ENCODE peak calls at places on chromosomes 11 and 22, in seven cellular contexts. One of them, this sample, is unnamed.

GRCh38 chr11:78684377-78684776 is 109.7 kb upstream of the NARS2 start:
- DNase-seq in CD8-positive, alpha-beta memory T cell: no peak
- DNase-seq in CD4-positive, CD25-positive, alpha-beta regulatory T cell: no peak
- DNase-seq in heart right ventricle: no peak
- DNase-seq in OCI-LY7: no peak
- DNase-seq in Peyer's patch: no peak
- DNase-seq in endothelial cell of umbilical vein: no peak
- DNase-seq in this sample: no peak

GRCh38 chr11:79430280-79430679 is 10.6 kb downstream of the TENM4 start:
- DNase-seq in OCI-LY7: no peak
- DNase-seq in CD8-positive, alpha-beta memory T cell: no peak
- DNase-seq in heart right ventricle: no peak
- DNase-seq in CD4-positive, CD25-positive, alpha-beta regulatory T cell: no peak
- DNase-seq in endothelial cell of umbilical vein: no peak
- DNase-seq in Peyer's patch: no peak
- DNase-seq in this sample: no peak

GRCh38 chr22:36457688-36458450 is 23.6 kb downstream of the TXN2 start:
- DNase-seq in CD4-positive, CD25-positive, alpha-beta regulatory T cell: no peak
- DNase-seq in Peyer's patch: no peak
- DNase-seq in heart right ventricle: peak; percentile 86
- DNase-seq in endothelial cell of umbilical vein: no peak
- DNase-seq in CD8-positive, alpha-beta memory T cell: no peak
- DNase-seq in OCI-LY7: no peak
- DNase-seq in this sample: peak; percentile 62

GRCh38 chr22:29205598-29206371 is at the start of gene EMID1:
- DNase-seq in heart right ventricle: no peak
- DNase-seq in Peyer's patch: no peak
- DNase-seq in endothelial cell of umbilical vein: peak; percentile 10
- DNase-seq in OCI-LY7: no peak
- DNase-seq in CD8-positive, alpha-beta memory T cell: no peak
- DNase-seq in CD4-positive, CD25-positive, alpha-beta regulatory T cell: no peak
- DNase-seq in this sample: peak; percentile 47

GRCh38 chr11:65588199-65589054 is 7.2 kb downstream of the KCNK7 start:
- DNase-seq in Peyer's patch: peak; percentile 76
- DNase-seq in endothelial cell of umbilical vein: peak; percentile 54
- DNase-seq in CD4-positive, CD25-positive, alpha-beta regulatory T cell: peak; percentile 62
- DNase-seq in heart right ventricle: peak; percentile 63
- DNase-seq in OCI-LY7: peak; percentile 84
- DNase-seq in CD8-positive, alpha-beta memory T cell: peak; percentile 63
- DNase-seq in this sample: peak; percentile 67

GRCh38 chr11:132844956-132845355 is 687.3 kb downstream of the OPCML start:
- DNase-seq in CD4-positive, CD25-positive, alpha-beta regulatory T cell: no peak
- DNase-seq in endothelial cell of umbilical vein: no peak
- DNase-seq in CD8-positive, alpha-beta memory T cell: no peak
- DNase-seq in OCI-LY7: no peak
- DNase-seq in Peyer's patch: no peak
- DNase-seq in heart right ventricle: no peak
- DNase-seq in this sample: no peak

GRCh38 chr11:69337211-69337721 is 43.3 kb downstream of the MYEOV start:
- DNase-seq in CD4-positive, CD25-positive, alpha-beta regulatory T cell: no peak
- DNase-seq in heart right ventricle: no peak
- DNase-seq in CD8-positive, alpha-beta memory T cell: no peak
- DNase-seq in Peyer's patch: no peak
- DNase-seq in endothelial cell of umbilical vein: no peak
- DNase-seq in OCI-LY7: peak; percentile 15
- DNase-seq in this sample: peak; percentile 72

GRCh38 chr11:1138053-1138452 is 19.7 kb upstream of the MUC5AC start:
- DNase-seq in Peyer's patch: no peak
- DNase-seq in CD8-positive, alpha-beta memory T cell: no peak
- DNase-seq in heart right ventricle: no peak
- DNase-seq in OCI-LY7: no peak
- DNase-seq in endothelial cell of umbilical vein: no peak
- DNase-seq in CD4-positive, CD25-positive, alpha-beta regulatory T cell: no peak
- DNase-seq in this sample: no peak

GRCh38 chr11:100632970-100633452 is 54.1 kb upstream of the ARHGAP42 start:
- DNase-seq in heart right ventricle: peak; percentile 80
- DNase-seq in OCI-LY7: no peak
- DNase-seq in Peyer's patch: peak; percentile 66
- DNase-seq in CD8-positive, alpha-beta memory T cell: no peak
- DNase-seq in CD4-positive, CD25-positive, alpha-beta regulatory T cell: no peak
- DNase-seq in endothelial cell of umbilical vein: peak; percentile 65
- DNase-seq in this sample: no peak

GRCh38 chr22:40567106-40567505 is 69.4 kb downstream of the MRTFA start:
- DNase-seq in heart right ventricle: no peak
- DNase-seq in CD4-positive, CD25-positive, alpha-beta regulatory T cell: no peak
- DNase-seq in CD8-positive, alpha-beta memory T cell: no peak
- DNase-seq in endothelial cell of umbilical vein: no peak
- DNase-seq in OCI-LY7: no peak
- DNase-seq in Peyer's patch: no peak
- DNase-seq in this sample: no peak

GRCh38 chr11:57244911-57245310 is 7.9 kb upstream of the APLNR start:
- DNase-seq in CD8-positive, alpha-beta memory T cell: no peak
- DNase-seq in heart right ventricle: no peak
- DNase-seq in OCI-LY7: peak; percentile 17
- DNase-seq in CD4-positive, CD25-positive, alpha-beta regulatory T cell: no peak
- DNase-seq in endothelial cell of umbilical vein: peak; percentile 12
- DNase-seq in Peyer's patch: no peak
- DNase-seq in this sample: no peak

GRCh38 chr11:65434667-65435179 is 12.1 kb downstream of the NEAT1 start:
- DNase-seq in OCI-LY7: no peak
- DNase-seq in Peyer's patch: no peak
- DNase-seq in CD4-positive, CD25-positive, alpha-beta regulatory T cell: no peak
- DNase-seq in endothelial cell of umbilical vein: peak; percentile 20
- DNase-seq in CD8-positive, alpha-beta memory T cell: no peak
- DNase-seq in heart right ventricle: no peak
- DNase-seq in this sample: no peak

DNA sequence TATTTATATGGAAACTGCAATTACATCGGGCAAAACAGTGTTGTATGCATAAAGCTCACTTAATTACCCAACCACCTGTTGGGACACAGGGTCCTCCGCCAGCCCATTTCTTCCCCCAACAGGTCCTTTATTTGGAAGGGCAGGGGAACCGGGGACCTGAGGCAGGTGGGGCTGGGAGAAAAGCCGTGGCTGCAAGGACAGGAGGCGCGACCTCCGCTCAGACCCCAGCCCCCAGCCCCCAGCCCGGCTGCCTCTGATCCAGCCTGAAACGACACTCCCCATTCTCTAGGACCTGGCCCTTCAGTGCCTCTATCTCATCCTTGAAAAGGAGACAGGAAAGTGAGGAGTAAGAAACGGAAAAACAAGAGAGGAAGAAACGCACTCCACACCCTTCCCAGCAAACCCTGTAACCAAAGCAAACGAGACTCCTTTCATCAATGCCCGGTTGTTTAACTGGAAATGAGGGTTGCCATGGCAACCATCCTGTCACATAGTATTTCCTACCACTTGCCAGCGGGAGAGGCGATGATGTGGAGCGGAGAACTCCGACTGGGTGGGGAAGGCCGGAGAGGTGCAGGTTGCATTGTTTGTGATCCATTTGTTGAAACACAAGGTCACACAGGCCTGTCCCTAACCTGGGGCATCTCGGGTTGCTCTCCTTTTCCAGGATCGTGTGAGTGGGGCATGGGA is 610.1 kb downstream of the BUD13 start:
- DNase-seq in endothelial cell of umbilical vein: no peak
- DNase-seq in OCI-LY7: no peak
- DNase-seq in Peyer's patch: no peak
- DNase-seq in CD8-positive, alpha-beta memory T cell: no peak
- DNase-seq in CD4-positive, CD25-positive, alpha-beta regulatory T cell: no peak
- DNase-seq in heart right ventricle: peak; percentile 40
- DNase-seq in this sample: no peak
- H3K4me3 ChIP-seq in endothelial cell of umbilical vein: no peak overlapping the region
- H3K4me3 ChIP-seq in OCI-LY7: no peak overlapping the region
- H3K4me3 ChIP-seq in Peyer's patch: no peak overlapping the region
- H3K4me3 ChIP-seq in CD8-positive, alpha-beta memory T cell: no peak overlapping the region
- H3K4me3 ChIP-seq in CD4-positive, CD25-positive, alpha-beta regulatory T cell: no peak overlapping the region
- H3K4me3 ChIP-seq in heart right ventricle: no peak overlapping the region
- H3K4me3 ChIP-seq in this sample: no peak overlapping the region

GRCh38 chr11:73715551-73715950 is 45.3 kb downstream of the RAB6A start:
- DNase-seq in OCI-LY7: no peak
- DNase-seq in CD8-positive, alpha-beta memory T cell: no peak
- DNase-seq in endothelial cell of umbilical vein: no peak
- DNase-seq in CD4-positive, CD25-positive, alpha-beta regulatory T cell: no peak
- DNase-seq in Peyer's patch: no peak
- DNase-seq in heart right ventricle: no peak
- DNase-seq in this sample: no peak
- H3K36me3 ChIP-seq in OCI-LY7: peaks cover 38% of the 10 kb centered on the region
- H3K36me3 ChIP-seq in CD8-positive, alpha-beta memory T cell: no peaks in the 10 kb centered on the region
- H3K36me3 ChIP-seq in endothelial cell of umbilical vein: peaks cover 2% of the 10 kb centered on the region
- H3K36me3 ChIP-seq in CD4-positive, CD25-positive, alpha-beta regulatory T cell: peaks cover 33% of the 10 kb centered on the region
- H3K36me3 ChIP-seq in Peyer's patch: peaks cover 33% of the 10 kb centered on the region
- H3K36me3 ChIP-seq in heart right ventricle: peaks cover 65% of the 10 kb centered on the region
- H3K36me3 ChIP-seq in this sample: peaks cover 12% of the 10 kb centered on the region

GRCh38 chr11:75553889-75554257 is 8.2 kb upstream of the SERPINH1 start:
- DNase-seq in OCI-LY7: no peak
- DNase-seq in CD4-positive, CD25-positive, alpha-beta regulatory T cell: no peak
- DNase-seq in Peyer's patch: no peak
- DNase-seq in heart right ventricle: no peak
- DNase-seq in CD8-positive, alpha-beta memory T cell: no peak
- DNase-seq in endothelial cell of umbilical vein: no peak
- DNase-seq in this sample: no peak

GRCh38 chr11:75555079-75555811 is 6.8 kb upstream of the SERPINH1 start:
- DNase-seq in CD4-positive, CD25-positive, alpha-beta regulatory T cell: no peak
- DNase-seq in Peyer's patch: no peak
- DNase-seq in CD8-positive, alpha-beta memory T cell: no peak
- DNase-seq in endothelial cell of umbilical vein: no peak
- DNase-seq in heart right ventricle: no peak
- DNase-seq in OCI-LY7: no peak
- DNase-seq in this sample: no peak

GRCh38 chr11:75553182-75553581 is 8.9 kb upstream of the SERPINH1 start:
- DNase-seq in heart right ventricle: no peak
- DNase-seq in Peyer's patch: no peak
- DNase-seq in OCI-LY7: no peak
- DNase-seq in endothelial cell of umbilical vein: no peak
- DNase-seq in CD4-positive, CD25-positive, alpha-beta regulatory T cell: no peak
- DNase-seq in CD8-positive, alpha-beta memory T cell: no peak
- DNase-seq in this sample: no peak

GRCh38 chr11:75557649-75558494 is 4.2 kb upstream of the SERPINH1 start:
- DNase-seq in OCI-LY7: no peak
- DNase-seq in CD8-positive, alpha-beta memory T cell: no peak
- DNase-seq in Peyer's patch: no peak
- DNase-seq in CD4-positive, CD25-positive, alpha-beta regulatory T cell: no peak
- DNase-seq in heart right ventricle: peak; percentile 61
- DNase-seq in endothelial cell of umbilical vein: peak; percentile 76
- DNase-seq in this sample: no peak

GRCh38 chr11:75554258-75555022 is 7.6 kb upstream of the SERPINH1 start:
- DNase-seq in Peyer's patch: peak; percentile 73
- DNase-seq in endothelial cell of umbilical vein: peak; percentile 99
- DNase-seq in OCI-LY7: no peak
- DNase-seq in CD8-positive, alpha-beta memory T cell: no peak
- DNase-seq in heart right ventricle: peak; percentile 94
- DNase-seq in CD4-positive, CD25-positive, alpha-beta regulatory T cell: no peak
- DNase-seq in this sample: peak; percentile 58
- H3K4me3 ChIP-seq in Peyer's patch: no peak overlapping the region
- H3K4me3 ChIP-seq in endothelial cell of umbilical vein: no peak overlapping the region
- H3K4me3 ChIP-seq in OCI-LY7: no peak overlapping the region
- H3K4me3 ChIP-seq in CD8-positive, alpha-beta memory T cell: no peak overlapping the region
- H3K4me3 ChIP-seq in heart right ventricle: no peak overlapping the region
- H3K4me3 ChIP-seq in CD4-positive, CD25-positive, alpha-beta regulatory T cell: no peak overlapping the region
- H3K4me3 ChIP-seq in this sample: no peak overlapping the region

GRCh38 chr11:121494355-121495099 is 41.8 kb upstream of the SORL1-AS1 start:
- DNase-seq in CD4-positive, CD25-positive, alpha-beta regulatory T cell: no peak
- DNase-seq in endothelial cell of umbilical vein: no peak
- DNase-seq in OCI-LY7: peak; percentile 78
- DNase-seq in Peyer's patch: no peak
- DNase-seq in heart right ventricle: no peak
- DNase-seq in CD8-positive, alpha-beta memory T cell: no peak
- DNase-seq in this sample: no peak
- H3K36me3 ChIP-seq in CD4-positive, CD25-positive, alpha-beta regulatory T cell: peaks cover 74% of the 10 kb centered on the region
- H3K36me3 ChIP-seq in endothelial cell of umbilical vein: no peaks in the 10 kb centered on the region
- H3K36me3 ChIP-seq in OCI-LY7: peaks cover 99% of the 10 kb centered on the region
- H3K36me3 ChIP-seq in Peyer's patch: peaks cover 31% of the 10 kb centered on the region
- H3K36me3 ChIP-seq in heart right ventricle: no peaks in the 10 kb centered on the region
- H3K36me3 ChIP-seq in CD8-positive, alpha-beta memory T cell: peaks cover 40% of the 10 kb centered on the region
- H3K36me3 ChIP-seq in this sample: no peaks in the 10 kb centered on the region

GRCh38 chr22:38212442-38212841 is 10.6 kb downstream of the MAFF start:
- DNase-seq in OCI-LY7: no peak
- DNase-seq in endothelial cell of umbilical vein: no peak
- DNase-seq in CD8-positive, alpha-beta memory T cell: no peak
- DNase-seq in heart right ventricle: no peak
- DNase-seq in Peyer's patch: no peak
- DNase-seq in CD4-positive, CD25-positive, alpha-beta regulatory T cell: no peak
- DNase-seq in this sample: no peak

GRCh38 chr22:38214248-38215056 is 12.7 kb downstream of the MAFF start:
- DNase-seq in endothelial cell of umbilical vein: peak; percentile 50
- DNase-seq in CD8-positive, alpha-beta memory T cell: peak; percentile 67
- DNase-seq in CD4-positive, CD25-positive, alpha-beta regulatory T cell: peak; percentile 64
- DNase-seq in heart right ventricle: peak; percentile 47
- DNase-seq in OCI-LY7: peak; percentile 84
- DNase-seq in Peyer's patch: peak; percentile 81
- DNase-seq in this sample: peak; percentile 64

GRCh38 chr22:38211556-38211955 is 9.8 kb downstream of the MAFF start:
- DNase-seq in Peyer's patch: no peak
- DNase-seq in CD8-positive, alpha-beta memory T cell: no peak
- DNase-seq in CD4-positive, CD25-positive, alpha-beta regulatory T cell: no peak
- DNase-seq in heart right ventricle: no peak
- DNase-seq in OCI-LY7: no peak
- DNase-seq in endothelial cell of umbilical vein: no peak
- DNase-seq in this sample: no peak

GRCh38 chr22:38215156-38216038 is 13.6 kb downstream of the MAFF start:
- DNase-seq in Peyer's patch: peak; percentile 34
- DNase-seq in OCI-LY7: no peak
- DNase-seq in heart right ventricle: no peak
- DNase-seq in endothelial cell of umbilical vein: no peak
- DNase-seq in CD4-positive, CD25-positive, alpha-beta regulatory T cell: no peak
- DNase-seq in CD8-positive, alpha-beta memory T cell: no peak
- DNase-seq in this sample: no peak

GRCh38 chr22:38213319-38214247 is 11.8 kb downstream of the MAFF start:
- DNase-seq in OCI-LY7: peak; percentile 17
- DNase-seq in heart right ventricle: no peak
- DNase-seq in CD4-positive, CD25-positive, alpha-beta regulatory T cell: no peak
- DNase-seq in CD8-positive, alpha-beta memory T cell: no peak
- DNase-seq in Peyer's patch: peak; percentile 56
- DNase-seq in endothelial cell of umbilical vein: no peak
- DNase-seq in this sample: no peak
- H3K4me3 ChIP-seq in OCI-LY7: peak overlapping the region; percentile 61
- H3K4me3 ChIP-seq in heart right ventricle: no peak overlapping the region
- H3K4me3 ChIP-seq in CD4-positive, CD25-positive, alpha-beta regulatory T cell: no peak overlapping the region
- H3K4me3 ChIP-seq in CD8-positive, alpha-beta memory T cell: no peak overlapping the region
- H3K4me3 ChIP-seq in Peyer's patch: peak overlapping the region; percentile 9
- H3K4me3 ChIP-seq in endothelial cell of umbilical vein: no peak overlapping the region
- H3K4me3 ChIP-seq in this sample: no peak overlapping the region

DNA sequence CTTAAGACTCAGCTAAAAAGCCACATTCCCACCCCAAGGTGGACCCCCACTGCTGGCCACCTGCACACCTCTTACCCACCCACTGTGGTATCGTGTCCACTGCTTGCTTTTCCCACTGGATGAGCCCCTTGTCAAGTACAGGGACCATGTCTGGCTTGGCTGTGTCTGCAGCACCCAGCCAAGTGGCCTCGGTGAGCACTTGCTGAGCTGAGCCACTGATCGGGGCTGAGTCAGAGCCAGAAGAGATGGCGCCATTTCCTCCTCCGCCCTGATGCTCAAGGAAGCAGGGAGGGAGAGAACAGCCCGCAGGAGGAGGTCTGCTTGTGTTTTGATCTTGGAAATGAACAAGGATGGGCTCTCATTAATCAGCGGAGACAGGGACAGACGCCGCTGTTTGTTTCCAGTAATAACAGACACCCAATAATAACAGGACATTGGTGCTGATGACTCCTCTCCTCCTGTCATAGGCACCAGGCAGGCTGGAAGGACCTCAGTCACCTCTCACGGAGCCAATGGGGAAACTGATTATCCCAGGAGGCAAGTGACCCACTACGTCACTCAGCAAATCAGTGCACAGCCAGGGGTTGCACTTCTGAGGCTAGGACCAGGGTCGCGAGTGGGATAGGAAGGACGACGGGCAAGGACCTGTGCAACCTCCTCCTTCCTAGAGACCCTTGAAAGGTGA is 85.2 kb upstream of the RTL6 start:
- DNase-seq in OCI-LY7: no peak
- DNase-seq in Peyer's patch: peak; percentile 18
- DNase-seq in heart right ventricle: no peak
- DNase-seq in CD4-positive, CD25-positive, alpha-beta regulatory T cell: no peak
- DNase-seq in CD8-positive, alpha-beta memory T cell: no peak
- DNase-seq in endothelial cell of umbilical vein: no peak
- DNase-seq in this sample: no peak
- H3K36me3 ChIP-seq in OCI-LY7: no peaks in the 10 kb centered on the region
- H3K36me3 ChIP-seq in Peyer's patch: no peaks in the 10 kb centered on the region
- H3K36me3 ChIP-seq in heart right ventricle: no peaks in the 10 kb centered on the region
- H3K36me3 ChIP-seq in CD4-positive, CD25-positive, alpha-beta regulatory T cell: no peaks in the 10 kb centered on the region
- H3K36me3 ChIP-seq in CD8-positive, alpha-beta memory T cell: no peaks in the 10 kb centered on the region
- H3K36me3 ChIP-seq in endothelial cell of umbilical vein: no peaks in the 10 kb centered on the region
- H3K36me3 ChIP-seq in this sample: no peaks in the 10 kb centered on the region